ENCODE peak calls at places on chromosomes 4 and X, in seven cellular contexts. R, O, K, H, I, F and W are unnamed samples.

GRCh38 chr4:23728393-23728792 is 161.5 kb downstream of the PPARGC1A start:
- DNase-seq in O (no peak), H (no peak), I (peak; percentile 96), R (no peak), K (no peak), F (no peak), W (no peak)

GRCh38 chrX:110795645-110796510 is at the start of gene CHRDL1:
- DNase-seq in K (peak; percentile 54), F (no peak), R (peak; percentile 20), I (no peak), O (peak; percentile 8), H (peak; percentile 71), W (no peak)

GRCh38 chrX:13164611-13165010 is 120.2 kb upstream of the FAM9C start:
- DNase-seq in K (no peak), I (no peak), R (no peak), F (no peak), H (no peak), O (no peak), W (no peak)

GRCh38 chrX:13647709-13648212 is 5.2 kb upstream of the TCEANC start:
- DNase-seq in F (peak; percentile 43), R (no peak), O (no peak), H (no peak), K (no peak), I (no peak), W (no peak)

GRCh38 chrX:134443461-134443860 is 16.5 kb upstream of the HPRT1 start:
- DNase-seq in O (no peak), R (no peak), I (no peak), F (no peak), K (no peak), H (no peak), W (no peak)

GRCh38 chr4:105622269-105622668 is 69.8 kb downstream of the ARHGEF38 start:
- DNase-seq in K (no peak), I (no peak), F (no peak), R (no peak), O (no peak), H (no peak), W (no peak)

GRCh38 chr4:76275486-76276126 is 24.1 kb downstream of the FAM47E start:
- DNase-seq in K (no peak), F (no peak), H (no peak), R (no peak), O (no peak), I (no peak), W (no peak)

GRCh38 chrX:41145920-41146608 is 60.8 kb downstream of the USP9X start:
- DNase-seq in O (no peak), H (no peak), I (peak; percentile 88), K (no peak), R (no peak), F (no peak), W (no peak)

GRCh38 chr4:110096406-110096805 is 102.0 kb downstream of the ELOVL6 start:
- DNase-seq in F (no peak), O (no peak), R (no peak), I (no peak), H (no peak), K (no peak), W (no peak)

GRCh38 chrX:123121241-123121640 is 62.8 kb upstream of the GRIA3 start:
- DNase-seq in O (no peak), K (no peak), F (no peak), R (no peak), I (peak; percentile 36), H (no peak), W (no peak)

GRCh38 chrX:151754641-151755215 is 20.2 kb downstream of the CNGA2 start:
- DNase-seq in K (no peak), F (no peak), R (no peak), O (no peak), H (no peak), I (no peak), W (no peak)

GRCh38 chrX:152637649-152638442 is at the start of gene GABRQ:
- DNase-seq in H (peak; percentile 86), R (peak; percentile 94), I (peak; percentile 0), K (no peak), O (peak; percentile 69), F (no peak), W (no peak)

GRCh38 chr4:8775121-8775520 is 96.5 kb downstream of the HMX1 start:
- DNase-seq in R (no peak), K (no peak), I (no peak), F (no peak), H (no peak), O (no peak), W (no peak)

GRCh38 chrX:39438603-39439602 is 637.6 kb downstream of the MID1IP1 start:
- DNase-seq in H (no peak), R (peak; percentile 52), K (no peak), I (no peak), F (no peak), O (peak; percentile 4), W (no peak)

GRCh38 chr4:138592801-138593200 is 350.7 kb upstream of the SLC7A11 start:
- DNase-seq in F (no peak), O (no peak), H (no peak), R (no peak), I (no peak), K (no peak), W (no peak)

GRCh38 chrX:17851854-17852253 is 9.2 kb downstream of the RAI2 start:
- DNase-seq in F (no peak), H (no peak), I (no peak), O (no peak), R (no peak), K (no peak), W (no peak)

GRCh38 chr4:180640193-180640592 is 1603.0 kb upstream of the TENM3 start:
- DNase-seq in H (no peak), O (no peak), I (no peak), F (no peak), R (no peak), K (no peak), W (no peak)

DNA sequence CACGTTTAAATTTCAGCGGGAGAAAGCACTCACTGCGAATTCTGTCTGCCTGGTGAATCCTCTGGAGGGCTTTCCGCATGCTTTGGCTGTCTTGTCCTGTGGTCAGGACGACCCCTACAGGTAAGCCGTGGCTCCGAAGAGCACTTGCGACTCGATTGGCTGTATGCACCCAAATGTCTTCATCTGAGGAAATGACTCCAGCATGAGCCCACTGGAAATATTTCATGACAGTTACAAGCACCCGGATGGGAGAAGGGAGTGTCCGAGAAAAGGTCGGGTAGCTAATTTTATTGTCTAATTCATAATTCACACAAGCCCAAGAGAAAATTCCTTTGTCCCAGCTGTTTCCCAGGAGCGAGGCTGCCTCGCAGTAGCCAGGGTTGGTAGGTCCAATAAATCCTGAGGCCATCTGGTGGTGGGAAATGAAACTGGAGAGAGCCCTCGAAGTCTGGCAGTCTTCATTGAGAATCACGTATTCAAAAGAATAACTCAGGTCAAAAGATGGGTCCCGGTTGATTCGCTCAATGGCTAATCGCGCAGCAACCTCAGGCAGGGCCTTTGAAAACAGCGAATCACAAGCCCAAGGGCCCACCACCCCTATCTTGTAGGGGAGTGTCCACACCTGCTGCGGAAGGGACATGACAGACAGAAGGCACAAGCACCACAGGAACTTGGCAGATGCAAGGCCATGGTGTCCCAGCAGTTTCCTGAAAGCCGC is 6.6 kb downstream of the GUCY2F start:
- DNase-seq in H (peak; percentile 71), R (peak; percentile 26), I (peak; percentile 37), O (peak; percentile 51), F (peak; percentile 14), K (no peak), W (no peak)
- TF ChIP-seq CTCF in H (peak; percentile 73), R (peak; percentile 36), I (peak; percentile 52), O (peak; percentile 48), F (peak; percentile 50), K (peak; percentile 50), W (no peak)

GRCh38 chr4:112377701-112378620 is 80.8 kb downstream of the ALPK1 start:
- DNase-seq in H (no peak), R (no peak), I (no peak), K (no peak), F (no peak), O (no peak), W (no peak)

GRCh38 chr4:112377127-112377635 is 80.0 kb downstream of the ALPK1 start:
- DNase-seq in O (no peak), H (no peak), K (no peak), F (no peak), R (no peak), I (no peak), W (no peak)

GRCh38 chr4:112378858-112379257 is 81.7 kb downstream of the ALPK1 start:
- DNase-seq in H (no peak), R (no peak), F (no peak), O (no peak), K (no peak), I (no peak), W (no peak)

GRCh38 chr4:112381996-112382692 is 85.0 kb downstream of the ALPK1 start:
- DNase-seq in R (no peak), H (no peak), I (no peak), O (no peak), F (no peak), K (no peak), W (no peak)

DNA sequence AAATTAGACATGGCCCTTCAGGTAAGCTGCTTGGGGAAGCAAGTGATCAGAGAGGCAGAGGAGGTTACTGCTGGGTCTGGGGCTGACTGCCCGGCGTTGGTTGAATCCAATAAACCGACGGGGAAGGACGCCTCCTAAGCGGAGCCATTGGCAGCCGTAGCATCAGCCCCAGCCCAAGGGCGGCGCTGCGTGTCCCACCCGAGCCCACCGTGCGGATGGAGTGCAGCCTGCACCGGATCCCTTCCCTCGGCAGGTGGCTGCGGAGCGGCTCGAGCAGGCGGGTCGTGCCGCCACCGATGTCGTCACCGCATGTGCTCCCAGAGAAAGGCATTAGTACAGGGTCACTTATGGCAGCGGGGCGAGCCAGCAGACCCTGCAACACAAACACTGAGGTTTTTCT is 82.1 kb downstream of the ALPK1 start:
- DNase-seq in H (peak; percentile 76), F (no peak), O (peak; percentile 64), K (no peak), I (no peak), R (no peak), W (no peak)
- TF ChIP-seq CTCF in H (peak; percentile 52), F (no peak), O (no peak), K (no peak), I (no peak), R (no peak), W (no peak)

GRCh38 chr4:1627417-1628313 is 56.4 kb downstream of the FAM53A start:
- DNase-seq in K (no peak), I (no peak), H (no peak), R (no peak), O (no peak), F (no peak), W (no peak)

GRCh38 chr4:1629704-1630093 is 54.4 kb downstream of the FAM53A start:
- DNase-seq in F (no peak), H (no peak), O (no peak), K (no peak), I (no peak), R (no peak), W (no peak)

GRCh38 chr4:1631136-1631535 is 53.0 kb downstream of the FAM53A start:
- DNase-seq in F (no peak), R (no peak), O (no peak), H (no peak), K (no peak), I (no peak), W (no peak)

GRCh38 chr4:1630266-1630665 is 53.8 kb downstream of the FAM53A start:
- DNase-seq in R (no peak), O (no peak), K (no peak), I (no peak), H (no peak), F (no peak), W (no peak)

GRCh38 chr4:1628892-1629703 is 55.0 kb downstream of the FAM53A start:
- DNase-seq in O (peak; percentile 89), H (peak; percentile 91), I (peak; percentile 12), R (peak; percentile 77), F (peak; percentile 39), K (peak; percentile 84), W (peak; percentile 62)
- TF ChIP-seq CTCF in O (peak; percentile 97), H (peak; percentile 99), I (peak; percentile 88), R (peak; percentile 98), F (peak; percentile 98), K (peak; percentile 96), W (peak; percentile 75)

GRCh38 chr4:140153744-140154571 is at the start of gene MAML3:
- DNase-seq in I (peak; percentile 99), F (peak; percentile 95), K (peak; percentile 97), H (peak; percentile 97), O (peak; percentile 97), R (peak; percentile 98), W (peak; percentile 67)
- TF ChIP-seq CTCF in I (no peak), F (no peak), K (no peak), H (no peak), O (no peak), R (no peak), W (no peak)